ENCODE peak calls at places on chromosomes 2 and 18, in five cellular contexts. U is thyroid gland, H is AG04450, E is kidney epithelial cell, Z is brain microvascular endothelial cell. M is an unnamed sample.

GRCh38 chr2:207766697-207767460 is 2.8 kb downstream of the FZD5 start:
- DNase-seq in U (peak; percentile 39), Z (no peak), E (no peak), H (no peak), M (no peak)

GRCh38 chr2:234823877-234824376 is 127.9 kb upstream of the SH3BP4 start:
- DNase-seq in U (no peak), E (peak; percentile 99), Z (peak; percentile 94), H (peak; percentile 96), M (peak; percentile 89)

GRCh38 chr18:63336366-63337099 is 17.0 kb upstream of the BCL2 start:
- DNase-seq in H (peak; percentile 83), U (no peak), Z (peak; percentile 77), E (peak; percentile 43), M (peak; percentile 77)

GRCh38 chr18:79627750-79628294 is 51.8 kb upstream of the CTDP1 start:
- DNase-seq in H (no peak), Z (no peak), E (no peak), U (no peak), M (no peak)

GRCh38 chr2:165889158-165889557 is 64.4 kb downstream of the TTC21B start:
- DNase-seq in E (no peak), Z (no peak), U (no peak), H (no peak), M (no peak)

GRCh38 chr2:43158259-43158880 is 68.0 kb downstream of the ZFP36L2 start:
- DNase-seq in E (peak; percentile 34), Z (peak; percentile 68), H (no peak), U (peak; percentile 46), M (no peak)

GRCh38 chr2:147456729-147457128 is 388.1 kb upstream of the ACVR2A start:
- DNase-seq in U (no peak), Z (no peak), E (no peak), H (no peak), M (no peak)

GRCh38 chr2:12416600-12416999 is 300.1 kb upstream of the TRIB2 start:
- DNase-seq in Z (peak; percentile 50), H (no peak), E (no peak), U (peak; percentile 45), M (peak; percentile 37)

DNA sequence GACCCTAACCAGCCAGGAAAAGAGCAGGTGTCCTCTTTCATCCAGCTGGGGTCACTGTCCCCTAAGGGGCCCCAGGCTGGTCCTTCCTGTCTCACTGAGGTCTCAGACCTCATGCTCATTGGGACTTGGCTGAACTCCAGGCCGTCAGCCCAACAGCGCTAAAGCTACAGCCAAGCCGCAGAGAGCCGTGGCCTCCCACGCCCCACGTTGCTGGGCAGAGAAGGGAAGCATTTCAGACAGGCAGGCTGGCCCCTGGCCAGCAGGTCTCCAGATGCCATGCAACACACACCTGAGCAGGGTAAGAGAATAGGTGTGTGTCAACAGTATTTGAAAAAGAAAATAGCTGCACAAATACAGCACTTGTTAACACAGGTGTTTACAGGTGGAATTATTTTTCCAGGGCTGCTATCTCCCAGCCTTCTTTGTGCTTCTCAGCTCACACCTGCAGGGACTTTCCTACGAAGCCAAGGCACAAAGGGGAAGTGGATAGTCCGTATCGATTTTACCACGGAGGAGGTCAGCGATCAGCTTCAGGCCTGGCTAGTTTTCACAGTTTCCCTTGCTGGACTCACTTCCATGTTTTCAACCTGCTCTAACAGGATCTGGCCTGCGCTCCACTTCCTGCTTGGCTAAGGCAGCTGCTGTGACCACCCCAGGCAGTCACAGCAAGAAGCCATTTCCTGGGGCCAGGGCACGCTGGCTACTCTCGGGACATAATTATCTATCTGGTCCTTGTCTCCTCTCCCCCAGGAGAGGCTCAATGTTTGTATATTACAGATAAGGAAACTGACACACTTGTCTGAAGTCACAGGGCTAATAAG is 156.1 kb upstream of the ID2 start:
- DNase-seq in U (peak; percentile 100), H (no peak), Z (peak; percentile 16), E (peak; percentile 55), M (no peak)
- TF ChIP-seq CTCF in U (peak; percentile 75), H (peak; percentile 4), Z (peak; percentile 19), E (peak; percentile 48), M (no peak)

GRCh38 chr2:59727191-59727590 is 826.3 kb downstream of the BCL11A start:
- DNase-seq in U (no peak), H (no peak), Z (no peak), E (no peak), M (no peak)

GRCh38 chr2:59726226-59726800 is 827.1 kb downstream of the BCL11A start:
- DNase-seq in U (no peak), Z (no peak), H (no peak), E (no peak), M (no peak)
- H3K4me3 ChIP-seq in U (no peak overlapping the region), Z (no peak overlapping the region), H (no peak overlapping the region), E (no peak overlapping the region), M (no peak overlapping the region)

GRCh38 chr2:232133078-232133477 is 171.6 kb downstream of the DIS3L2 start:
- DNase-seq in Z (no peak), H (no peak), U (no peak), E (no peak), M (no peak)
- TF ChIP-seq CTCF in Z (peak; percentile 51), H (peak; percentile 24), U (no peak), E (peak; percentile 17), M (peak; percentile 4)

GRCh38 chr2:71339685-71340084 is 8.1 kb downstream of the ZNF638 start:
- DNase-seq in H (no peak), Z (no peak), U (no peak), E (no peak), M (no peak)
- H3K4me3 ChIP-seq in H (no peak overlapping the region), Z (no peak overlapping the region), U (no peak overlapping the region), E (no peak overlapping the region), M (no peak overlapping the region)

DNA sequence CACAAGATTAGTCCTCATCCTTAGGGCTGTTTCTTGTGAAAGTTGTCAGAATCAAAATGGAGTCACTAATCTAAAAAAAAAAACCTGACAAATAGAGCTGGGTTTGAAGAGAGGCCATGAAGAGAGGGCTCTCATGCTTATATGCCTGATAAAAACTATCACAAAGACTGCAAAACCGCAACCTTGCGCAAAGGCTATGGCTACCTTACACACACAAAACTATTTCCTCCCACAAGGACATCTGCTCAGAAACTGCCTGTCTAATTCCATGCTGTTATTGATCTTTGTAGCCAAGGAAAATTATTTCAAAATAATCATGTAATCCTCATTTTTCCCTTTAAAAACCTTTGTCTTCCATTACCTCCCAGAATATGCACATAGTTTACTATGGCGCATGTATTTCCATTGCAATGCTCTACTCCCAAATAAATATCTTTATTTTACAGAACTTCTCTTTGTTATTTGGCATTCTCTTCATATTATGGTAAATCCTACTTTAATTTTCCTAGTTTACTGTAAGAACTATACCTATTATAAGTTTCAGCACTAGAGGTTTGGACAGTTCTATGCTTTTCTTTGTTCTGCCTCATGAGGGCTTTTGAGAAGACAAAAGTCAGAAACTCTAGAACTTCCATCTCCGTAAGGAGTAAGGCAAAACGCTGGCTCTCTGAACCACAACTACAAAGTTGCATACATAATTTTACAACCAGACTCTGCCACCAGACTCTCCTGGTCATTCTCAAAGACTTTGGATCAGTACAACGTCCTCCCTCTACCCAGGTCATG is 9.6 kb upstream of the DPYSL5 start:
- DNase-seq in U (no peak), E (peak; percentile 5), H (no peak), Z (no peak), M (no peak)
- TF ChIP-seq CTCF in U (no peak), E (no peak), H (peak; percentile 21), Z (no peak), M (no peak)

DNA sequence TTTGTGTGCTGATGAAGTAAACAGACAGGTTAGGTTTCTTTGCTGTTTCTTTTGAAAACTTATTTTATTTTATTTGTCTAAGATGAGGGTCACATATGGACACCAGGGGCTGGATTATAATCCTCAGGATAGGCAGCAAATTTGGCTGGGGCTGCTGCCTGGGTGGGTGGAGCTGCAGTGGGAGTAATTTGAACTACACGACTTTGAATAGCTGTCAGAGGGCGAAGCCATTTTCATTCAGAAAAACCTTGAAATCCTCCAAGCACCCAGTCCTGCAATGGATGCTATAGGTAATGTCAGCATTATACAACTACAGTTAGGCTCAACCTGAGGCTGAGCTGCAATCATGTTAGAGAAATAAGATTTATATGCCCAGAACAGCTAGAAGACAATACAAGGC is 16.6 kb downstream of the SETBP1 start:
- DNase-seq in H (no peak), U (no peak), Z (no peak), E (no peak), M (no peak)
- H3K4me3 ChIP-seq in H (no peak overlapping the region), U (no peak overlapping the region), Z (no peak overlapping the region), E (no peak overlapping the region), M (no peak overlapping the region)

DNA sequence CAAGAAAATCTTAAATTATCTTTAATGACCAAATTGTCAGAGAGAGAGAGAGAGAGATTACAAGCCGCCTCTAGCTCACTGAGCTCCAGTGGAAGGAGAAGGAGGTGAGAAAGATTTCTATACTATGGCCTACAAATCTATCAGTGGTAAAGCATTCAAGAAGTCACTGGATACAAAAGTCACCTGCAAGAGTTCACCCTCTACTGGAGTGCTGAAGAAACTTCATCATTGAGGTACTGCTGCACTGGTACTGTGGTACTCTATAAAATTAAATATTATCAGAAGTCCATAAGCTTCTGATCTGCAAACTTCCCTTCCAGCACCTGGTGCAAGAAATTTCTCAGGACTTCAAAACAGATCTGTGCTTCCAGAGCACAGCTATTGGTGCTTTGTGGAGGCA is 48.3 kb upstream of the AGPS start:
- DNase-seq in E (no peak), U (no peak), Z (no peak), H (no peak), M (no peak)
- TF ChIP-seq CTCF in E (no peak), U (no peak), Z (no peak), H (no peak), M (no peak)